ENCODE peak calls at places on chromosomes 11 and 22, in seven cellular contexts. One of them, this sample, is unnamed.

GRCh38 chr22:44396021-44396726 is 83.4 kb upstream of the SHISAL1 start:
- DNase-seq in H1: peak
- DNase-seq in sigmoid colon: no peak
- DNase-seq in endothelial cell of umbilical vein: no peak
- DNase-seq in stomach: peak
- DNase-seq in suprapubic skin: peak
- DNase-seq in K562: no peak
- DNase-seq in this sample: peak

GRCh38 chr11:46360878-46361277 is 13.6 kb downstream of the DGKZ start:
- DNase-seq in endothelial cell of umbilical vein: no peak
- DNase-seq in H1: no peak
- DNase-seq in stomach: no peak
- DNase-seq in sigmoid colon: no peak
- DNase-seq in suprapubic skin: no peak
- DNase-seq in K562: no peak
- DNase-seq in this sample: no peak

GRCh38 chr22:31347251-31348008 is 1.3 kb upstream of the PATZ1 start:
- DNase-seq in endothelial cell of umbilical vein: peak
- DNase-seq in H1: peak
- DNase-seq in sigmoid colon: peak
- DNase-seq in K562: no peak
- DNase-seq in stomach: peak
- DNase-seq in suprapubic skin: peak
- DNase-seq in this sample: peak

GRCh38 chr11:64583296-64584262 is 7.4 kb upstream of the SLC22A12 start:
- DNase-seq in suprapubic skin: no peak
- DNase-seq in H1: no peak
- DNase-seq in stomach: no peak
- DNase-seq in sigmoid colon: peak
- DNase-seq in endothelial cell of umbilical vein: no peak
- DNase-seq in K562: peak
- DNase-seq in this sample: peak

GRCh38 chr11:61543606-61544306 is 35.2 kb downstream of the LRRC10B start:
- DNase-seq in endothelial cell of umbilical vein: no peak
- DNase-seq in suprapubic skin: no peak
- DNase-seq in K562: no peak
- DNase-seq in stomach: no peak
- DNase-seq in sigmoid colon: no peak
- DNase-seq in H1: no peak
- DNase-seq in this sample: no peak

GRCh38 chr22:22616636-22617035 is 27.8 kb upstream of the GGTLC2 start:
- DNase-seq in endothelial cell of umbilical vein: no peak
- DNase-seq in stomach: no peak
- DNase-seq in suprapubic skin: no peak
- DNase-seq in K562: no peak
- DNase-seq in sigmoid colon: no peak
- DNase-seq in H1: no peak
- DNase-seq in this sample: no peak

GRCh38 chr11:27031754-27032153 is 8.9 kb upstream of the BBOX1 start:
- DNase-seq in K562: no peak
- DNase-seq in endothelial cell of umbilical vein: no peak
- DNase-seq in H1: no peak
- DNase-seq in stomach: no peak
- DNase-seq in suprapubic skin: no peak
- DNase-seq in sigmoid colon: no peak
- DNase-seq in this sample: peak

GRCh38 chr22:44093791-44094190 is 69.7 kb downstream of the PARVB start:
- DNase-seq in endothelial cell of umbilical vein: no peak
- DNase-seq in stomach: no peak
- DNase-seq in K562: no peak
- DNase-seq in sigmoid colon: no peak
- DNase-seq in H1: no peak
- DNase-seq in suprapubic skin: no peak
- DNase-seq in this sample: peak

GRCh38 chr11:73047773-73048371 is 94.2 kb downstream of the FCHSD2 start:
- DNase-seq in suprapubic skin: no peak
- DNase-seq in endothelial cell of umbilical vein: peak
- DNase-seq in sigmoid colon: no peak
- DNase-seq in K562: no peak
- DNase-seq in stomach: no peak
- DNase-seq in H1: no peak
- DNase-seq in this sample: no peak

GRCh38 chr22:32237021-32237420 is 18.1 kb downstream of the SLC5A4 start:
- DNase-seq in H1: no peak
- DNase-seq in suprapubic skin: no peak
- DNase-seq in stomach: no peak
- DNase-seq in endothelial cell of umbilical vein: no peak
- DNase-seq in K562: no peak
- DNase-seq in sigmoid colon: no peak
- DNase-seq in this sample: no peak

GRCh38 chr11:9787981-9788521 is 124.2 kb downstream of the SWAP70 start:
- DNase-seq in suprapubic skin: no peak
- DNase-seq in sigmoid colon: peak
- DNase-seq in endothelial cell of umbilical vein: no peak
- DNase-seq in K562: no peak
- DNase-seq in H1: no peak
- DNase-seq in stomach: no peak
- DNase-seq in this sample: no peak

GRCh38 chr11:108788565-108789199 is 123.8 kb downstream of the DDX10 start:
- DNase-seq in stomach: no peak
- DNase-seq in suprapubic skin: no peak
- DNase-seq in H1: peak
- DNase-seq in K562: peak
- DNase-seq in endothelial cell of umbilical vein: peak
- DNase-seq in sigmoid colon: no peak
- DNase-seq in this sample: no peak

GRCh38 chr11:93521086-93521485 is 22.1 kb downstream of the SMCO4 start:
- DNase-seq in sigmoid colon: no peak
- DNase-seq in suprapubic skin: no peak
- DNase-seq in H1: no peak
- DNase-seq in K562: no peak
- DNase-seq in stomach: no peak
- DNase-seq in endothelial cell of umbilical vein: no peak
- DNase-seq in this sample: no peak

GRCh38 chr22:49097966-49098365 is 729.7 kb downstream of the BRD1 start:
- DNase-seq in suprapubic skin: no peak
- DNase-seq in sigmoid colon: no peak
- DNase-seq in H1: no peak
- DNase-seq in endothelial cell of umbilical vein: no peak
- DNase-seq in stomach: no peak
- DNase-seq in K562: no peak
- DNase-seq in this sample: peak

GRCh38 chr11:68808787-68809186 is 32.9 kb downstream of the CPT1A start:
- DNase-seq in K562: no peak
- DNase-seq in endothelial cell of umbilical vein: no peak
- DNase-seq in stomach: no peak
- DNase-seq in suprapubic skin: no peak
- DNase-seq in H1: no peak
- DNase-seq in sigmoid colon: no peak
- DNase-seq in this sample: no peak

GRCh38 chr11:16977136-16978020 is 36.8 kb downstream of the PLEKHA7 start:
- DNase-seq in suprapubic skin: no peak
- DNase-seq in K562: no peak
- DNase-seq in endothelial cell of umbilical vein: no peak
- DNase-seq in H1: no peak
- DNase-seq in sigmoid colon: no peak
- DNase-seq in stomach: peak
- DNase-seq in this sample: no peak

GRCh38 chr11:119509969-119510401 is 87.0 kb upstream of the THY1 start:
- DNase-seq in stomach: no peak
- DNase-seq in sigmoid colon: peak
- DNase-seq in K562: peak
- DNase-seq in endothelial cell of umbilical vein: no peak
- DNase-seq in suprapubic skin: no peak
- DNase-seq in H1: no peak
- DNase-seq in this sample: no peak

GRCh38 chr11:72422414-72422813 is 11.9 kb downstream of the CLPB start:
- DNase-seq in sigmoid colon: no peak
- DNase-seq in stomach: no peak
- DNase-seq in endothelial cell of umbilical vein: no peak
- DNase-seq in H1: no peak
- DNase-seq in suprapubic skin: no peak
- DNase-seq in K562: no peak
- DNase-seq in this sample: no peak

GRCh38 chr22:45424241-45424731 is 10.8 kb downstream of the RIBC2 start:
- DNase-seq in sigmoid colon: no peak
- DNase-seq in K562: no peak
- DNase-seq in H1: no peak
- DNase-seq in suprapubic skin: peak
- DNase-seq in stomach: no peak
- DNase-seq in endothelial cell of umbilical vein: no peak
- DNase-seq in this sample: peak

GRCh38 chr11:9091044-9091936 is at the start of gene SCUBE2:
- DNase-seq in K562: no peak
- DNase-seq in endothelial cell of umbilical vein: no peak
- DNase-seq in stomach: no peak
- DNase-seq in H1: peak
- DNase-seq in sigmoid colon: no peak
- DNase-seq in suprapubic skin: no peak
- DNase-seq in this sample: peak

GRCh38 chr11:117866526-117866925 is 9.9 kb downstream of the FXYD6 start:
- DNase-seq in endothelial cell of umbilical vein: no peak
- DNase-seq in stomach: no peak
- DNase-seq in K562: no peak
- DNase-seq in H1: peak
- DNase-seq in sigmoid colon: no peak
- DNase-seq in suprapubic skin: no peak
- DNase-seq in this sample: no peak

GRCh38 chr22:27537481-27537891 is 264.1 kb downstream of the MN1 start:
- DNase-seq in stomach: no peak
- DNase-seq in sigmoid colon: peak
- DNase-seq in endothelial cell of umbilical vein: peak
- DNase-seq in suprapubic skin: no peak
- DNase-seq in H1: no peak
- DNase-seq in K562: no peak
- DNase-seq in this sample: peak

GRCh38 chr22:24023204-24023789 is 12.2 kb downstream of the CABIN1 start:
- DNase-seq in H1: no peak
- DNase-seq in K562: no peak
- DNase-seq in endothelial cell of umbilical vein: peak
- DNase-seq in suprapubic skin: no peak
- DNase-seq in sigmoid colon: no peak
- DNase-seq in stomach: no peak
- DNase-seq in this sample: no peak

GRCh38 chr22:44143596-44143995 is 37.1 kb upstream of the PARVG start:
- DNase-seq in H1: no peak
- DNase-seq in suprapubic skin: no peak
- DNase-seq in K562: no peak
- DNase-seq in endothelial cell of umbilical vein: no peak
- DNase-seq in sigmoid colon: no peak
- DNase-seq in stomach: no peak
- DNase-seq in this sample: no peak

GRCh38 chr11:110023711-110024110 is 69.5 kb upstream of the ZC3H12C start:
- DNase-seq in K562: no peak
- DNase-seq in stomach: no peak
- DNase-seq in sigmoid colon: no peak
- DNase-seq in suprapubic skin: no peak
- DNase-seq in H1: no peak
- DNase-seq in endothelial cell of umbilical vein: no peak
- DNase-seq in this sample: no peak

GRCh38 chr11:31106326-31106725 is 263.2 kb downstream of the DCDC1 start:
- DNase-seq in H1: no peak
- DNase-seq in sigmoid colon: no peak
- DNase-seq in stomach: no peak
- DNase-seq in K562: no peak
- DNase-seq in endothelial cell of umbilical vein: no peak
- DNase-seq in suprapubic skin: no peak
- DNase-seq in this sample: no peak

GRCh38 chr22:47065756-47066615 is 303.5 kb downstream of the TBC1D22A start:
- DNase-seq in suprapubic skin: no peak
- DNase-seq in K562: no peak
- DNase-seq in H1: no peak
- DNase-seq in sigmoid colon: no peak
- DNase-seq in endothelial cell of umbilical vein: peak
- DNase-seq in stomach: peak
- DNase-seq in this sample: peak
- H3K4me3 ChIP-seq in suprapubic skin: no peak
- H3K4me3 ChIP-seq in K562: no peak
- H3K4me3 ChIP-seq in H1: no peak
- H3K4me3 ChIP-seq in sigmoid colon: no peak
- H3K4me3 ChIP-seq in endothelial cell of umbilical vein: no peak
- H3K4me3 ChIP-seq in stomach: no peak
- H3K4me3 ChIP-seq in this sample: no peak

DNA sequence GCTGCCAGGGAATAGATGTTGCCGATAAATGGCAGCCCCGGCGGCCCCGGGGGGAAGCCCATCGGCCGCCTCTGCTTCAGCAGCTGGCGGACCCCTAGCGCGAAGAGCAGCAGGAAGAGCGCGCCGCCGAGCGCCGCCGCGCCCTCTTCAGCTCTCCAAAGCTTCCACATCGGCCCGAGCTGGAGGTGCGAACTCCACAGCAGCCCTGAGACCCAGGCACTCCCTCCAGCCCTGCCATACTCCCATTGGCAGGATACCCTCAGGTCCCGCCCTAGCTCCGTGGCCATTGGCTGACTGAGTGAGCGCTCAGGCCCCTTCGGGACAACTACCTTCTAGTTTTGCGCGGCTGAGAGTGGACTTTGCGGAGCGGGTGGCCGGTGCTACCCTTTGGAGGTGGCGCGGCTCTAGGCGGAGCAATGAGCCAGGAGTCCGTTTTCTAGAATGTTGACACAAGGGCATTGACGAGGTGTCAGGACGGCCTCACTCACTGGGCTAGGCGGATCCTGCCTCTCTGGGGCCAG is at the start of gene CYP2R1:
- DNase-seq in K562: peak
- DNase-seq in endothelial cell of umbilical vein: peak
- DNase-seq in H1: peak
- DNase-seq in sigmoid colon: peak
- DNase-seq in suprapubic skin: peak
- DNase-seq in stomach: peak
- DNase-seq in this sample: peak
- TF ChIP-seq POLR2AphosphoS5 in K562: no peak
- TF ChIP-seq POLR2AphosphoS5 in endothelial cell of umbilical vein: no peak
- TF ChIP-seq POLR2AphosphoS5 in H1: no peak
- TF ChIP-seq POLR2AphosphoS5 in sigmoid colon: peak
- TF ChIP-seq POLR2AphosphoS5 in suprapubic skin: no peak
- TF ChIP-seq POLR2AphosphoS5 in stomach: peak
- TF ChIP-seq POLR2AphosphoS5 in this sample: peak

GRCh38 chr22:35705141-35705540 is 12.5 kb upstream of the APOL5 start:
- DNase-seq in H1: no peak
- DNase-seq in K562: no peak
- DNase-seq in stomach: no peak
- DNase-seq in suprapubic skin: no peak
- DNase-seq in endothelial cell of umbilical vein: peak
- DNase-seq in sigmoid colon: no peak
- DNase-seq in this sample: no peak
- H3K4me3 ChIP-seq in H1: no peak
- H3K4me3 ChIP-seq in K562: no peak
- H3K4me3 ChIP-seq in stomach: no peak
- H3K4me3 ChIP-seq in suprapubic skin: no peak
- H3K4me3 ChIP-seq in endothelial cell of umbilical vein: no peak
- H3K4me3 ChIP-seq in sigmoid colon: no peak
- H3K4me3 ChIP-seq in this sample: no peak

DNA sequence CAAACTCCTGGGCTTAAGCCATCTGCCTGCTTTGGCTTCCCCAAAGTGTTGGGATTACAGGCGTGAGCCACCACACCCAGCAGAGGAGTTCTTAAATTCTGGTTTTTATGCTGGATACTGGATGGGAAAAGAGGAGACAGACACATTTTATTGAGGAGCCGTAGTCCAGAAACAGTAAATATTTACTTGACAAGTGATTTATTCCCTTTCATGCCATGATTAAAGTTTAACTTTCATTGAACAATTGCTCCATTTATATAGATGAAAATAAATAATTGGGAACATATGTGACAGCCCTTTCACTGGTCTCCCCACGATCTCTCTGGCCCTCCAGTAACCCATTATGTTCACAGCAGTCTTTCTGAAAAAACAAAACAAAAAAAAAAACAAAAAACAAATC is 19.4 kb upstream of the GRK3 start:
- DNase-seq in sigmoid colon: no peak
- DNase-seq in endothelial cell of umbilical vein: no peak
- DNase-seq in suprapubic skin: no peak
- DNase-seq in stomach: no peak
- DNase-seq in H1: no peak
- DNase-seq in K562: no peak
- DNase-seq in this sample: no peak
- TF ChIP-seq POLR2AphosphoS5 in sigmoid colon: no peak
- TF ChIP-seq POLR2AphosphoS5 in endothelial cell of umbilical vein: no peak
- TF ChIP-seq POLR2AphosphoS5 in suprapubic skin: no peak
- TF ChIP-seq POLR2AphosphoS5 in stomach: no peak
- TF ChIP-seq POLR2AphosphoS5 in H1: no peak
- TF ChIP-seq POLR2AphosphoS5 in K562: no peak
- TF ChIP-seq POLR2AphosphoS5 in this sample: no peak